ENCODE peak calls at places on chromosomes 6 and 20, in nine cellular contexts. V, Q, N, K, D, C, U, R and T are unnamed samples. For H3K4me1, the result is how much of the 10 kb centered on the place peaks cover.

GRCh38 chr20:3749689-3750639 is 17.5 kb downstream of the HSPA12B start:
- DNase-seq in V (no peak), Q (no peak), N (no peak), K (peak), D (peak), C (no peak), U (no peak), R (no peak), T (no peak)

GRCh38 chr6:108656834-108657233 is 96.1 kb downstream of the FOXO3 start:
- DNase-seq in V (no peak), Q (no peak), N (no peak), K (no peak), D (no peak), C (no peak), U (no peak), R (no peak), T (no peak)

GRCh38 chr6:39048481-39049399 is at the start of gene GLP1R:
- DNase-seq in V (no peak), Q (no peak), N (no peak), K (peak), D (no peak), C (no peak), U (no peak), R (no peak), T (no peak)

GRCh38 chr6:26185802-26186201 is 98.6 kb downstream of the HFE start:
- DNase-seq in V (no peak), Q (no peak), N (no peak), K (no peak), D (no peak), C (no peak), U (no peak), R (no peak), T (no peak)

GRCh38 chr6:37785002-37785687 is 34.4 kb upstream of the ZFAND3 start:
- DNase-seq in V (no peak), Q (no peak), N (no peak), K (no peak), D (no peak), C (no peak), U (no peak), R (no peak), T (no peak)

GRCh38 chr6:166589334-166589731 is 2.9 kb upstream of the RAMACL start:
- DNase-seq in V (no peak), Q (no peak), N (no peak), K (no peak), D (no peak), C (no peak), U (no peak), R (no peak), T (no peak)

GRCh38 chr20:58555078-58555765 is 40.0 kb upstream of the APCDD1L start:
- DNase-seq in V (no peak), Q (no peak), N (no peak), K (no peak), D (peak), C (no peak), U (no peak), R (peak), T (peak)

GRCh38 chr20:5908981-5909380 is 41.4 kb downstream of the TRMT6 start:
- DNase-seq in V (no peak), Q (no peak), N (no peak), K (no peak), D (no peak), C (no peak), U (no peak), R (no peak), T (no peak)

GRCh38 chr6:115945806-115946205 is 114.9 kb downstream of the FRK start:
- DNase-seq in V (no peak), Q (no peak), N (no peak), K (no peak), D (no peak), C (no peak), U (no peak), R (no peak), T (no peak)

GRCh38 chr6:111888928-111889696 is 15.9 kb upstream of the FYN start:
- DNase-seq in V (peak), Q (no peak), N (no peak), K (peak), D (no peak), C (peak), U (no peak), R (peak), T (peak)

GRCh38 chr20:59807909-59808728 is 125.3 kb downstream of the SYCP2 start:
- DNase-seq in V (peak), Q (no peak), N (no peak), K (no peak), D (no peak), C (no peak), U (no peak), R (no peak), T (no peak)

GRCh38 chr20:62925420-62926228 is 681 bp downstream of the DIDO1 start:
- DNase-seq in V (peak), Q (no peak), N (peak), K (peak), D (peak), C (peak), U (peak), R (peak), T (peak)

GRCh38 chr20:5510446-5510845 is 193.7 kb upstream of the PROKR2 start:
- DNase-seq in V (no peak), Q (no peak), N (no peak), K (peak), D (no peak), C (no peak), U (no peak), R (no peak), T (no peak)

GRCh38 chr6:156396791-156397418 is 380.3 kb upstream of the ARID1B start:
- DNase-seq in V (no peak), Q (no peak), N (no peak), K (peak), D (no peak), C (no peak), U (no peak), R (no peak), T (no peak)

GRCh38 chr6:41936073-41936837 is 5.4 kb downstream of the CCND3 start:
- DNase-seq in V (peak), Q (peak), N (peak), K (peak), D (peak), C (peak), U (peak), R (peak), T (peak)

GRCh38 chr6:54188832-54189231 is 77.6 kb downstream of the MLIP start:
- DNase-seq in V (no peak), Q (no peak), N (no peak), K (no peak), D (no peak), C (no peak), U (no peak), R (no peak), T (no peak)

GRCh38 chr20:59006864-59007757 is at the start of gene CTSZ:
- DNase-seq in V (peak), Q (no peak), N (peak), K (peak), D (peak), C (peak), U (peak), R (no peak), T (peak)

GRCh38 chr6:137928286-137928685 is 61.2 kb downstream of the TNFAIP3 start:
- DNase-seq in V (peak), Q (no peak), N (peak), K (no peak), D (no peak), C (no peak), U (no peak), R (no peak), T (no peak)

GRCh38 chr6:17042422-17043147 is 59.3 kb upstream of the STMND1 start:
- DNase-seq in V (no peak), Q (peak), N (no peak), K (peak), D (peak), C (no peak), U (no peak), R (peak), T (peak)

GRCh38 chr6:163675611-163676010 is 261.1 kb downstream of the QKI start:
- DNase-seq in V (no peak), Q (no peak), N (no peak), K (no peak), D (no peak), C (no peak), U (no peak), R (no peak), T (no peak)

GRCh38 chr6:47106721-47107197 is 64.6 kb upstream of the ADGRF1 start:
- DNase-seq in V (no peak), Q (no peak), N (no peak), K (peak), D (peak), C (no peak), U (no peak), R (no peak), T (no peak)

GRCh38 chr20:4173142-4173541 is 157.8 kb upstream of the RNF24 start:
- DNase-seq in V (no peak), Q (no peak), N (no peak), K (no peak), D (no peak), C (no peak), U (no peak), R (no peak), T (no peak)

GRCh38 chr20:32855387-32855786 is 3.3 kb upstream of the EFCAB8 start:
- DNase-seq in V (no peak), Q (no peak), N (no peak), K (no peak), D (no peak), C (no peak), U (no peak), R (no peak), T (no peak)

GRCh38 chr20:35329435-35330139 is 37.4 kb upstream of the FAM83C start:
- DNase-seq in V (no peak), Q (no peak), N (no peak), K (peak), D (peak), C (peak), U (no peak), R (peak), T (no peak)

GRCh38 chr6:13762648-13763441 is 51.2 kb upstream of the RANBP9 start:
- DNase-seq in V (no peak), Q (no peak), N (no peak), K (no peak), D (no peak), C (no peak), U (peak), R (peak), T (peak)

GRCh38 chr6:101722991-101723579 is 329.6 kb downstream of the GRIK2 start:
- DNase-seq in V (no peak), Q (no peak), N (no peak), K (no peak), D (peak), C (no peak), U (no peak), R (peak), T (peak)

GRCh38 chr20:58802061-58802460 is 48.6 kb downstream of the GNAS-AS1 start:
- DNase-seq in V (no peak), Q (no peak), N (no peak), K (no peak), D (no peak), C (no peak), U (no peak), R (no peak), T (no peak)

GRCh38 chr6:324729-325125 is 32.4 kb downstream of the DUSP22 start:
- DNase-seq in V (no peak), Q (no peak), N (peak), K (peak), D (no peak), C (no peak), U (no peak), R (no peak), T (no peak)

GRCh38 chr6:125781307-125781868 is 9.4 kb upstream of the NCOA7 start:
- DNase-seq in V (no peak), Q (no peak), N (no peak), K (no peak), D (peak), C (no peak), U (no peak), R (peak), T (peak)

GRCh38 chr20:37406010-37406998 is 60.4 kb downstream of the SRC start:
- DNase-seq in V (no peak), Q (no peak), N (peak), K (peak), D (peak), C (no peak), U (no peak), R (peak), T (peak)

GRCh38 chr20:1466211-1467081 is at the start of gene NSFL1C:
- DNase-seq in V (peak), Q (peak), N (peak), K (peak), D (peak), C (peak), U (peak), R (peak), T (peak)

GRCh38 chr6:117136702-117137101 is 128.7 kb upstream of the VGLL2 start:
- DNase-seq in V (no peak), Q (no peak), N (no peak), K (no peak), D (no peak), C (no peak), U (no peak), R (no peak), T (no peak)

GRCh38 chr20:41600926-41601631 is 17.1 kb downstream of the CHD6 start:
- DNase-seq in V (no peak), Q (no peak), N (no peak), K (no peak), D (no peak), C (no peak), U (no peak), R (no peak), T (no peak)
- H3K4me3 ChIP-seq in V (no peak), Q (no peak), N (no peak), K (no peak), D (no peak), C (no peak), U (no peak), R (no peak), T (no peak)

DNA sequence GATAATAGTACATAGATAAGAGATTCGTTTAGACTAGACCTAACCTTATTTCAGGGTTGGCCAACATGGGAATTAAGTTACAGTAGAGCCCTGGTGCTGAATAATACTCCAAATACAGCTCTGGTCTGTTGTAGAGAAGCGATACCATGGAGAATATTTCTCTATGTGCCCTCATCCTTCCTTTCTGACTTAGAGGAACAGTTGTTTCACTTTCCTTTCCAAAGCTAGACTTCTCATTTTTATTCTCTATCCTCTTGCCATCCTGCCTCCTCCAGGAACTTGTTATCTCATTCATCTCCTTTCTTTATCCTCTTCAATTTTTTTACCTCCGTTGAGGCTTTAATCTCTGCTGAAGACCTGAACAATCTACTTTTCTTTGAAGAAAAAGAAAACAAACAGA is 68.9 kb downstream of the EDN1 start:
- DNase-seq in V (no peak), Q (no peak), N (no peak), K (no peak), D (no peak), C (no peak), U (no peak), R (no peak), T (no peak)
- H3K4me1 ChIP-seq in V (under half), Q (under half), N (under half), K (under half), D (under half), C (under half), U (under half), R (under half), T (under half)

GRCh38 chr6:33319939-33320314 is 2.4 kb upstream of the ZBTB22 start:
- DNase-seq in V (no peak), Q (no peak), N (no peak), K (no peak), D (no peak), C (no peak), U (no peak), R (no peak), T (no peak)
- H3K4me3 ChIP-seq in V (no peak), Q (no peak), N (no peak), K (no peak), D (no peak), C (peak), U (no peak), R (peak), T (peak)

DNA sequence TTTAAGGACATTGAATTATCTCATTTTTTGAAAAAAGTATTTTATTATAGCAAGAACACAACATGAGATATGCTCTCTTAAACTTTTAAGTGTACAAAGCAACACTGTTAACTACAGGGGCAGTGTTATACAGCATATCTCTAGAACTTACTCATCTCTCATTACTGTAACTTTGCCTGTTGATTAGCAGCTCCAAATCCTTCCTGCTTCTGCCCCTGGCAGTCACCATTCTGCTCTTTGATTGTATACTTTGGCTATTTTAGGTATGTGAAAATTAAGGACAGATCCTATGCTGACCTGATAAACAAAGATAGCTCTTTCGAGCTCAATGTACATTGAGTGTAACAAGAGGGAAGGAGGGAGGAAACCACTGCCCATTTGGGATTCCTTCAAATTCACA is 1349.8 kb upstream of the GJE1 start:
- DNase-seq in V (no peak), Q (no peak), N (no peak), K (no peak), D (no peak), C (no peak), U (no peak), R (no peak), T (no peak)
- H3K4me1 ChIP-seq in V (under half), Q (under half), N (under half), K (under half), D (under half), C (under half), U (under half), R (under half), T (under half)

GRCh38 chr20:54172532-54172855 is 1.3 kb downstream of the CYP24A1 start:
- DNase-seq in V (no peak), Q (no peak), N (no peak), K (no peak), D (peak), C (no peak), U (no peak), R (no peak), T (no peak)
- H3K4me3 ChIP-seq in V (no peak), Q (peak), N (no peak), K (peak), D (peak), C (peak), U (no peak), R (no peak), T (no peak)